ENCODE peak calls at places on chromosomes 4 and X, in five cellular contexts. K, X, H, V and U are unnamed samples.
A peak's percentile ranks its signal among the peaks of the same experiment; 100 is the strongest.

GRCh38 chr4:182448281-182449151 is 205.3 kb downstream of the TENM3 start:
- DNase-seq in K (peak; percentile 87), X (peak; percentile 79), H (peak; percentile 31), V (no peak), U (peak; percentile 96)

GRCh38 chr4:168218663-168219062 is 99.9 kb downstream of the DDX60 start:
- DNase-seq in K (no peak), X (no peak), H (peak; percentile 60), V (no peak), U (no peak)

GRCh38 chr4:142824368-142824767 is 21.7 kb downstream of the INPP4B start:
- DNase-seq in K (no peak), X (no peak), H (no peak), V (no peak), U (no peak)

GRCh38 chrX:51837451-51837850 is 56.0 kb upstream of the MAGED1 start:
- DNase-seq in K (no peak), X (peak; percentile 66), H (no peak), V (no peak), U (no peak)

GRCh38 chr4:56134272-56134671 is 185.5 kb downstream of the CEP135 start:
- DNase-seq in K (no peak), X (no peak), H (no peak), V (no peak), U (no peak)

GRCh38 chrX:15299945-15300851 is 15.2 kb downstream of the ASB11 start:
- DNase-seq in K (peak; percentile 15), X (no peak), H (no peak), V (no peak), U (no peak)

GRCh38 chr4:147620315-147620714 is 3.1 kb downstream of the TMEM184C start:
- DNase-seq in K (no peak), X (no peak), H (no peak), V (no peak), U (no peak)

GRCh38 chr4:99845708-99846469 is 29.3 kb downstream of the DAPP1 start:
- DNase-seq in K (no peak), X (no peak), H (no peak), V (no peak), U (no peak)

GRCh38 chr4:127124919-127125318 is 507.8 kb upstream of the INTU start:
- DNase-seq in K (no peak), X (no peak), H (no peak), V (no peak), U (no peak)

GRCh38 chr4:164572877-164573279 is 181.1 kb upstream of the SMIM31 start:
- DNase-seq in K (no peak), X (no peak), H (peak; percentile 77), V (no peak), U (no peak)

GRCh38 chr4:127165971-127166370 is 466.8 kb upstream of the INTU start:
- DNase-seq in K (no peak), X (no peak), H (no peak), V (no peak), U (no peak)

GRCh38 chrX:109629310-109629709 is 4.3 kb upstream of the KCNE5 start:
- DNase-seq in K (no peak), X (no peak), H (no peak), V (no peak), U (no peak)

GRCh38 chr4:128553665-128554515 is 255.6 kb upstream of the JADE1 start:
- DNase-seq in K (no peak), X (peak; percentile 28), H (no peak), V (no peak), U (no peak)

GRCh38 chr4:101155368-101155767 is 192.0 kb downstream of the PPP3CA start:
- DNase-seq in K (no peak), X (no peak), H (no peak), V (no peak), U (no peak)

GRCh38 chr4:41542526-41543270 is 4.7 kb downstream of the LIMCH1 start:
- DNase-seq in K (no peak), X (no peak), H (no peak), V (no peak), U (no peak)

GRCh38 chr4:58688603-58689002 is 1578.4 kb upstream of the IGFBP7 start:
- DNase-seq in K (no peak), X (peak; percentile 36), H (no peak), V (no peak), U (no peak)

GRCh38 chr4:185265942-185266341 is 56.5 kb downstream of the SNX25 start:
- DNase-seq in K (no peak), X (no peak), H (peak; percentile 42), V (no peak), U (no peak)

GRCh38 chr4:684611-685010 is 4.3 kb downstream of the SLC49A3 start:
- DNase-seq in K (no peak), X (no peak), H (no peak), V (no peak), U (peak; percentile 32)

GRCh38 chr4:15003441-15003890 is 1.2 kb downstream of the CPEB2 start:
- DNase-seq in K (peak; percentile 76), X (no peak), H (no peak), V (peak; percentile 49), U (peak; percentile 78)

GRCh38 chr4:26342328-26343040 is 21.7 kb downstream of the RBPJ start:
- DNase-seq in K (no peak), X (no peak), H (peak; percentile 74), V (no peak), U (no peak)

GRCh38 chrX:113962338-113962737 is 621.5 kb upstream of the HTR2C start:
- DNase-seq in K (no peak), X (no peak), H (no peak), V (no peak), U (no peak)

GRCh38 chr4:83947111-83947510 is 411.2 kb downstream of the GPAT3 start:
- DNase-seq in K (no peak), X (no peak), H (no peak), V (no peak), U (no peak)

GRCh38 chr4:88991746-88992145 is 65.2 kb downstream of the FAM13A start:
- DNase-seq in K (no peak), X (no peak), H (no peak), V (no peak), U (no peak)

GRCh38 chr4:179893967-179894590 is 2349.1 kb upstream of the TENM3 start:
- DNase-seq in K (no peak), X (no peak), H (peak; percentile 70), V (no peak), U (no peak)

GRCh38 chr4:21387683-21388082 is 560.9 kb downstream of the KCNIP4 start:
- DNase-seq in K (no peak), X (no peak), H (no peak), V (no peak), U (no peak)

GRCh38 chr4:110621839-110622751 is 782 bp downstream of the PITX2 start:
- DNase-seq in K (peak; percentile 81), X (no peak), H (no peak), V (no peak), U (no peak)

GRCh38 chrX:102976793-102977495 is 39.9 kb downstream of the RAB40AL start:
- DNase-seq in K (no peak), X (no peak), H (peak; percentile 42), V (no peak), U (no peak)

GRCh38 chr4:102501176-102501634 is at the start of gene NFKB1:
- DNase-seq in K (peak; percentile 79), X (no peak), H (peak; percentile 32), V (peak; percentile 81), U (peak; percentile 80)

GRCh38 chrX:53716328-53717088 is 30.0 kb upstream of the HUWE1 start:
- DNase-seq in K (no peak), X (no peak), H (peak; percentile 26), V (peak; percentile 33), U (no peak)

GRCh38 chrX:46582964-46583363 is 9.4 kb downstream of the CHST7 start:
- DNase-seq in K (peak; percentile 37), X (no peak), H (no peak), V (no peak), U (no peak)